ENCODE peak calls at places on chromosomes 3 and 15, in six cellular contexts. D is A549, U is colonic mucosa, M is aorta, X is MM.1S, E is lower lobe of right lung. O is an unnamed sample. For H3K9me3, the result is how much of the 10 kb centered on the place peaks cover.

GRCh38 chr3:71718069-71718468 is 7.1 kb downstream of the EIF4E3 start:
- DNase-seq in D (no peak), U (no peak), M (no peak), X (no peak), E (no peak), O (peak)

GRCh38 chr3:58835075-58835474 is 168.5 kb upstream of the FAM3D start:
- DNase-seq in D (no peak), U (no peak), M (no peak), X (no peak), E (no peak), O (no peak)

GRCh38 chr3:150528359-150528797 is 17.9 kb downstream of the SERP1 start:
- DNase-seq in D (peak), U (no peak), M (no peak), X (peak), E (no peak), O (no peak)

GRCh38 chr3:114435733-114436132 is 141.9 kb downstream of the TIGIT start:
- DNase-seq in D (no peak), U (no peak), M (no peak), X (no peak), E (no peak), O (no peak)

GRCh38 chr3:149448331-149448831 is 26.1 kb upstream of the TM4SF4 start:
- DNase-seq in D (no peak), U (no peak), M (no peak), X (no peak), E (no peak), O (no peak)

GRCh38 chr15:61331019-61331418 is 101.9 kb upstream of the RORA start:
- DNase-seq in D (no peak), U (no peak), M (no peak), X (no peak), E (no peak), O (no peak)

GRCh38 chr15:87733005-87733404 is 523.5 kb downstream of the NTRK3 start:
- DNase-seq in D (no peak), U (no peak), M (no peak), X (no peak), E (no peak), O (no peak)

GRCh38 chr15:95286316-95286880 is 1044.1 kb upstream of the NR2F2 start:
- DNase-seq in D (no peak), U (no peak), M (no peak), X (no peak), E (no peak), O (no peak)

GRCh38 chr3:96813134-96813819 is 1.1 kb upstream of the EPHA6 start:
- DNase-seq in D (peak), U (peak), M (peak), X (peak), E (peak), O (peak)

GRCh38 chr3:46881819-46882376 is 4.4 kb downstream of the PTH1R start:
- DNase-seq in D (no peak), U (no peak), M (peak), X (no peak), E (no peak), O (no peak)

GRCh38 chr3:113287818-113288648 is 76.7 kb downstream of the BOC start:
- DNase-seq in D (peak), U (peak), M (no peak), X (peak), E (no peak), O (peak)

GRCh38 chr15:80992436-80992835 is 2.8 kb upstream of the MESD start:
- DNase-seq in D (no peak), U (no peak), M (no peak), X (no peak), E (no peak), O (no peak)

GRCh38 chr15:73389539-73389938 is 20.8 kb upstream of the HCN4 start:
- DNase-seq in D (no peak), U (no peak), M (no peak), X (no peak), E (no peak), O (no peak)

GRCh38 chr15:59186501-59186900 is 20.1 kb upstream of the LDHAL6B start:
- DNase-seq in D (peak), U (no peak), M (no peak), X (no peak), E (no peak), O (no peak)

DNA sequence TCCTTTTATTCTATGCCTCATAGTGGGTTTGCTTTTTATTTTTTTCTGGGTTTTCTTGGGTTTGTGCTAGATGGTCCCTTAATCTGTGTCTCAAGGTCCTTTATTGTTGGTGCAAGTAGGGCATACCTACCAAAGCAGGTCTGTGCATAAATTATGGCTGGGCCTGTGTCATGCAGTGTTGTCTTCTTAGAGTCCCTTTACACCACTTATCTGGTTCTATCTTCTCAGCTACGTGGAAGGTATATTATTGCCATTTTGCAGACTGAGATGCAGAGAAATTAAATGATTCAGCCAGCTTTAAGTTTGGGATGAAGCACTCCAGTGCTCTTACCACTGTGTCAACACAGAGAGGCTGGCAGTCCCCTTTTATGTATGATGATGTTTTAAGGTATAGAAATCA is 293.5 kb upstream of the SOX2 start:
- DNase-seq in D (no peak), U (no peak), M (no peak), X (no peak), E (no peak), O (no peak)
- H3K9me3 ChIP-seq in D (under half), U (under half), M (under half), X (under half), E (under half), O (under half)

DNA sequence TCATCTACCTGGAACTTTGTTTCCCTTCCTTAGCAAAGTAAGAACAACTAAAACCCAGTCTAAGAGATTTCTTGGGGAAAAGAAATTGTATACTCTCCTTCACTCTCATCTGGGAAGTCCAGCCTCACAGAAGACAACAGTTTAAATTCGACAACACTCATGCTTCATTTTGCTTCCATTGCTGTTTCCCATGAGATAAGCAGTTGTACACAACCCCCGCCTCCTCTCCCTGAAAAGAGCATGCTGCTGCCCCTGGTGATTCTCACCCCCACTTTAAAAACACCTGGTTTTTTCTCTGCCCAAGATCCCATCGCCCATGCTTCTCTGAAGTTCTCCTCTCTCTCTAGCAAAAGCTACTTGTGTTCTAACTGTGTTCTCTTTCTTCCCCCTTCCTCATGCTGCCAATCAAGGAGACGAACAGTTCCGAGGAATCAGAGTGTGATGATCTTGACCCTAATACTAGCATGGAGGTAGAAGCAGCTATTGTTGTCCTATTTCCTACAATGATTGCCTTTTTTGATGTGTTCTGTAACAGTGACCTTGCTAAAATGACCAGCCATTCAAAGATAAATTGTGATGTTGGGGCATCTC is 51.1 kb upstream of the UMPS start:
- DNase-seq in D (no peak), U (no peak), M (no peak), X (no peak), E (no peak), O (no peak)
- H3K9me3 ChIP-seq in D (under half), U (under half), M (under half), X (under half), E (under half), O (under half)

DNA sequence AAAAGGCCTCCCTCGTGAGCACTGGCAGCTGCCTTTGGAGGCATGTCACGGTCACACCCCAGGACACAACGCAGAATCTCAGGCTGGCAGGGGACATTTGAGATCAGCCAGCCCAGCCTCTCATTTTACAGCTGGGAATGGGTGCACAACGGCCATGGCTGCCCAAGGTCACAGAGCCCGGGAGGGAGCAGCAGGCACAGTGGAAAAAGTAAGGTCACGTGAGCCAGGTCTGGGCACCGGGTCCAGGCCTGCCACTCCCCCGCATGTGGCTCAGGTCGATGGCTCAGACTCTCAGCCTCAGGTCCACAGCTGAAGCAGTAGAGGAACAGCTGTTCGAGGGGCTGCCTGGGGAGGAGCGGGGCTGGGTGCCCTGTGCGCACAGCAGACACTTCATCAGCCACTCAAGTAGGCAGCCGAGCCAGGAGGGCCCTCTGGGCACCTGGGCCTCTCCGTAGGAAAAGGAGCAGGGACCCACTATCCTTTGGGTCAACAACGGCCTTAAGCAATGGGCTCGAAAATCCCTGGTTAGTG is 260.6 kb downstream of the GOLGA6L6 start:
- DNase-seq in D (no peak), U (no peak), M (peak), X (no peak), E (no peak), O (no peak)
- H3K9me3 ChIP-seq in D (half or more), U (under half), M (under half), X (under half), E (under half), O (under half)

GRCh38 chr3:47901280-47901833 is 98.4 kb downstream of the DHX30 start:
- DNase-seq in D (no peak), U (no peak), M (no peak), X (no peak), E (peak), O (no peak)
- H3K9me3 ChIP-seq in D (under half), U (under half), M (under half), X (under half), E (under half), O (under half)

GRCh38 chr3:66336358-66336766 is 115.6 kb downstream of the SLC25A26 start:
- DNase-seq in D (no peak), U (no peak), M (no peak), X (no peak), E (no peak), O (no peak)
- H3K9me3 ChIP-seq in D (under half), U (under half), M (under half), X (under half), E (under half), O (under half)

GRCh38 chr3:31491660-31492059 is 41.1 kb upstream of the STT3B start:
- DNase-seq in D (no peak), U (no peak), M (no peak), X (no peak), E (no peak), O (no peak)

GRCh38 chr3:31488475-31489017 is 44.2 kb upstream of the STT3B start:
- DNase-seq in D (no peak), U (no peak), M (no peak), X (no peak), E (no peak), O (no peak)

GRCh38 chr3:31495971-31496370 is 36.8 kb upstream of the STT3B start:
- DNase-seq in D (no peak), U (no peak), M (no peak), X (no peak), E (no peak), O (no peak)

GRCh38 chr3:31490502-31490901 is 42.2 kb upstream of the STT3B start:
- DNase-seq in D (no peak), U (no peak), M (no peak), X (no peak), E (no peak), O (no peak)

DNA sequence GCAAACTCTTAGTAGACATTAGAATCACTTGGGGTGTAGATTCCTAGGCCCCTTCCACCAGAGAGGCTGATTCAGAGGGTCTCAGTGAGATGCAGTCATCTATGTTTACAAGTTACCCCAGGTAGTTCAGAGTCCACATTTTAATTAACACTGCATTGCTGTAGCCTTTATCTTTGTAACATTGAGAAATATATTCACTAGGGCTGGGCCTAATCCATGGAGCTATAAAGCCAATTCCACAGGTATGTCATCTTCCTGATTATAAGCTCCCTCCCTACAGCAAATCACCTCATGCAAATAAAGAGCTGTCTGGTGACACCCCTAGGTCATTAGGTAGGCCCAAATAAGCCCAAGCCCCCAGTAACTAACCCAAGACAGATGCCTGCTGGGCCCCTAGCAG is 39.5 kb upstream of the STT3B start:
- DNase-seq in D (no peak), U (no peak), M (no peak), X (no peak), E (no peak), O (no peak)
- H3K9me3 ChIP-seq in D (under half), U (under half), M (under half), X (under half), E (under half), O (under half)

DNA sequence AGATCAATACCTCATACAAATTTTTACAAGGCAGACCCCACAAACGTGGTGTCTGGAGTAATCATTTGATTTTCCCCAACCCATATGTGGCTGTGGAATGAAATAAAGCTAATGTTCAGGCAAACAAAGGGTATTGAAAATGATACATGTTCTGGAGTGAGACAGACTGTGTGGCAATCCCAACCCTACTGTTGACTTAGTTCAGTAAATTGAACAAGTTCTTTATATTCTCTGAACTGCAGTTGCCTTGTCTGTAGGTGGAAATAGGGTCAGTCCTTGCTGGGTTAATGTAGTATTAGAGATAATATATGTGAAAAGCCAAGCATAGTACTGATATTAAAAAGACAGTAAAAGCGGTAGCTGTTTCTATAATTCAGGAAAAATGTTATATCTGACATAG is 69.0 kb downstream of the GRM7 start:
- DNase-seq in D (no peak), U (no peak), M (no peak), X (no peak), E (no peak), O (no peak)
- H3K9me3 ChIP-seq in D (under half), U (under half), M (under half), X (under half), E (under half), O (under half)

GRCh38 chr15:33047077-33047476 is 147.4 kb downstream of the FMN1 start:
- DNase-seq in D (no peak), U (no peak), M (no peak), X (no peak), E (no peak), O (no peak)

GRCh38 chr15:33044598-33044997 is 149.9 kb downstream of the FMN1 start:
- DNase-seq in D (no peak), U (no peak), M (no peak), X (no peak), E (no peak), O (no peak)

GRCh38 chr15:33048255-33048654 is 146.3 kb downstream of the FMN1 start:
- DNase-seq in D (peak), U (no peak), M (no peak), X (no peak), E (no peak), O (no peak)

GRCh38 chr15:33043636-33044035 is 150.9 kb downstream of the FMN1 start:
- DNase-seq in D (no peak), U (no peak), M (no peak), X (no peak), E (no peak), O (no peak)

DNA sequence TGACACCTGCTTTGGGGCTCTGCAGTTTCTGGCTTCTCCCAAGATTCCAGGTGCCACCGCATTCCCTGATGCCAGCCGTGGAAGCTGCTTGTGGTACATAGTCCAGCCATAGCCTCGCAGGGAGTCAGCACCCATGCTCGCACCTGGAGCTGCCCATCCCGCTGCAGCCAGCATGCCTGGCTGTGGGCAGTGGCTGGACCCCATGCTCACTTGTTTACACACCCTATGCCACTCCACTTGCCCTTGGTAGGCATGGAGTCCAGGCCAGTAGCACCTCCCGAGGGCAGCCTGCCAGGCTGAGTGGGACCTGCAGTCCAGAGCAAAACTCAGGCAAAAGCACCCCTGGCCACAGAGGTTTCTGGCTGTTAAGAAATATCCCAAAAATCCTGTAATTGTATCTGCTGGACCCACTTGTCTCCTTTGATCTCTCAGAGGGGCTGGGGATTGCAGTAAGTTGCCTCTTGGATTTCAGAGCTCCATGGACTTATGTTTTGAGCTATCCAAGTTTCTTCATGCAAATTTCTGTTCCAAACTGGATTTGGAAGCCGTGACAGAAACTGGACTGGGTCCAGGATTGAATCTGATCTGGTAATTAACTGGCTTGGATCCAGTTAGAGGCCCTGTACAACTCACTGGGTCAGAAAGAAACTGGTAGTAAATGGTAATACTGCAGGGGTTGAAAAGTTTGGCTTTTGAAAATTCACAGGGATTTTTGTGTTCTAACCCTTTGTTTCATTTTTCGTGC is 149.3 kb downstream of the FMN1 start:
- DNase-seq in D (no peak), U (no peak), M (no peak), X (no peak), E (no peak), O (no peak)
- H3K9me3 ChIP-seq in D (under half), U (under half), M (under half), X (under half), E (under half), O (under half)

GRCh38 chr3:6282920-6283319 is 578.0 kb upstream of the GRM7 start:
- DNase-seq in D (no peak), U (no peak), M (peak), X (no peak), E (no peak), O (no peak)
- H3K9me3 ChIP-seq in D (under half), U (under half), M (under half), X (under half), E (under half), O (under half)